ENCODE peak calls at places on chromosomes 7 and 10, in eight cellular contexts. G is OCI-LY7; J is AG04450; D is fibroblast of lung; I is uterus; H is ovary; K is CD4-positive, alpha-beta T cell; T is cardiac muscle cell. Y is an unnamed sample.

GRCh38 chr7:81645435-81645834 is 124.4 kb downstream of the HGF start:
- DNase-seq in K (no peak), I (no peak), H (no peak), T (no peak), G (no peak), J (no peak), D (no peak), Y (no peak)

GRCh38 chr7:131959106-131959812 is 402.8 kb upstream of the PODXL start:
- DNase-seq in I (no peak), T (no peak), H (no peak), K (no peak), G (no peak), J (no peak), D (no peak), Y (no peak)

GRCh38 chr7:98467570-98468312 is 66.9 kb upstream of the BAIAP2L1 start:
- DNase-seq in I (no peak), J (no peak), D (no peak), G (peak; percentile 7), K (no peak), T (no peak), H (no peak), Y (no peak)

GRCh38 chr7:111162692-111163091 is 71.8 kb downstream of the LRRN3 start:
- DNase-seq in T (no peak), J (no peak), G (no peak), K (no peak), H (no peak), I (no peak), D (peak; percentile 50), Y (no peak)

GRCh38 chr7:121803041-121803440 is 69.9 kb upstream of the PTPRZ1 start:
- DNase-seq in G (no peak), T (no peak), D (peak; percentile 3), H (no peak), J (no peak), I (no peak), K (no peak), Y (no peak)

GRCh38 chr7:27108390-27109127 is 6.1 kb upstream of the HOXA2 start:
- DNase-seq in D (peak; percentile 88), G (no peak), H (no peak), I (no peak), T (peak; percentile 39), J (no peak), K (no peak), Y (no peak)

GRCh38 chr7:67019562-67020390 is 23.1 kb downstream of the TYW1 start:
- DNase-seq in G (no peak), D (peak; percentile 28), K (no peak), H (no peak), T (no peak), J (no peak), I (no peak), Y (no peak)

GRCh38 chr10:117632406-117632805 is 89.9 kb downstream of the EMX2 start:
- DNase-seq in H (no peak), G (no peak), J (no peak), I (no peak), T (no peak), K (no peak), D (no peak), Y (no peak)

GRCh38 chr10:4081691-4082111 is 296.7 kb upstream of the KLF6 start:
- DNase-seq in I (peak; percentile 69), G (no peak), J (no peak), D (peak; percentile 71), K (no peak), T (no peak), H (peak; percentile 51), Y (no peak)

GRCh38 chr7:55084307-55084706 is 65.5 kb downstream of the EGFR start:
- DNase-seq in D (no peak), K (no peak), T (no peak), J (no peak), I (no peak), G (no peak), H (no peak), Y (no peak)

GRCh38 chr7:55085511-55086412 is 66.9 kb downstream of the EGFR start:
- DNase-seq in I (no peak), J (no peak), K (no peak), H (no peak), G (no peak), T (no peak), D (peak; percentile 36), Y (no peak)

GRCh38 chr7:55087521-55087961 is 68.7 kb downstream of the EGFR start:
- DNase-seq in H (no peak), D (no peak), J (no peak), G (no peak), T (no peak), K (no peak), I (no peak), Y (no peak)

GRCh38 chr7:55083206-55083605 is 64.4 kb downstream of the EGFR start:
- DNase-seq in H (no peak), I (no peak), J (no peak), D (peak; percentile 67), G (no peak), T (no peak), K (no peak), Y (no peak)

GRCh38 chr7:55086413-55087201 is 67.8 kb downstream of the EGFR start:
- DNase-seq in G (peak; percentile 39), D (peak; percentile 91), H (no peak), I (no peak), J (peak; percentile 45), T (no peak), K (no peak), Y (no peak)
- H3K27ac ChIP-seq in G (no peak overlapping the region), D (peak overlapping the region; percentile 97), H (peak overlapping the region; percentile 82), I (peak overlapping the region; percentile 74), J (peak overlapping the region; percentile 97), T (no peak overlapping the region), K (no peak overlapping the region), Y (no peak overlapping the region)

GRCh38 chr10:130357951-130358350 is 221.8 kb downstream of the GLRX3 start:
- DNase-seq in J (no peak), T (no peak), K (no peak), H (no peak), D (no peak), I (no peak), G (no peak), Y (no peak)

GRCh38 chr10:130361351-130362105 is 225.3 kb downstream of the GLRX3 start:
- DNase-seq in I (no peak), T (no peak), G (no peak), D (no peak), J (no peak), K (no peak), H (no peak), Y (no peak)

GRCh38 chr10:130360826-130361311 is 224.7 kb downstream of the GLRX3 start:
- DNase-seq in J (no peak), D (no peak), H (no peak), T (no peak), G (no peak), K (no peak), I (no peak), Y (no peak)

GRCh38 chr10:130358981-130359650 is 222.9 kb downstream of the GLRX3 start:
- DNase-seq in G (no peak), T (no peak), J (no peak), D (no peak), K (no peak), H (no peak), I (no peak), Y (no peak)

GRCh38 chr10:130359711-130360110 is 223.5 kb downstream of the GLRX3 start:
- DNase-seq in J (no peak), G (no peak), I (no peak), H (no peak), D (no peak), T (no peak), K (no peak), Y (no peak)
- H3K9me3 ChIP-seq in J (peaks cover 89% of the 10 kb centered on the region), G (no peaks in the 10 kb centered on the region), I (no peaks in the 10 kb centered on the region), H (no peaks in the 10 kb centered on the region), D (no peaks in the 10 kb centered on the region), T (no peaks in the 10 kb centered on the region), K (no peaks in the 10 kb centered on the region), Y (peaks cover 16% of the 10 kb centered on the region)

GRCh38 chr7:2967705-2968104 is 76.0 kb downstream of the CARD11 start:
- DNase-seq in G (no peak), J (no peak), T (no peak), K (no peak), D (no peak), H (no peak), I (no peak), Y (no peak)
- H3K27ac ChIP-seq in G (no peak overlapping the region), J (no peak overlapping the region), T (no peak overlapping the region), K (no peak overlapping the region), D (no peak overlapping the region), H (no peak overlapping the region), I (no peak overlapping the region), Y (no peak overlapping the region)

GRCh38 chr7:146864644-146865043 is 748.0 kb downstream of the CNTNAP2 start:
- DNase-seq in J (no peak), I (no peak), K (no peak), D (no peak), H (no peak), G (no peak), T (no peak), Y (peak; percentile 13)
- H3K9me3 ChIP-seq in J (peaks cover 3% of the 10 kb centered on the region), I (no peaks in the 10 kb centered on the region), K (no peaks in the 10 kb centered on the region), D (no peaks in the 10 kb centered on the region), H (no peaks in the 10 kb centered on the region), G (no peaks in the 10 kb centered on the region), T (no peaks in the 10 kb centered on the region), Y (no peaks in the 10 kb centered on the region)

Y was measured in iPS DF 6.9.